ENCODE peak calls at places on chromosomes 7 and 10, in five cellular contexts. C is gastrocnemius medialis, F is H1, N is sigmoid colon, G is A549. H is an unnamed sample.

GRCh38 chr7:6558837-6559236 is 7.6 kb upstream of the GRID2IP start:
- DNase-seq in C (no peak), F (no peak), N (no peak), G (peak; percentile 78), H (no peak)

GRCh38 chr10:129023057-129023456 is 444.0 kb upstream of the MGMT start:
- DNase-seq in C (no peak), F (no peak), N (peak; percentile 74), G (no peak), H (no peak)

GRCh38 chr10:116716381-116716780 is 26.0 kb downstream of the HSPA12A start:
- DNase-seq in C (no peak), F (no peak), N (peak; percentile 67), G (no peak), H (no peak)

GRCh38 chr7:142808802-142809583 is 38.2 kb downstream of the PRSS2 start:
- DNase-seq in C (no peak), F (no peak), N (no peak), G (no peak), H (no peak)

GRCh38 chr7:21256310-21256877 is 171.5 kb upstream of the SP4 start:
- DNase-seq in C (no peak), F (no peak), N (no peak), G (peak; percentile 53), H (no peak)

GRCh38 chr10:30581779-30582380 is 47.7 kb downstream of the LYZL2 start:
- DNase-seq in C (no peak), F (no peak), N (no peak), G (peak; percentile 72), H (no peak)

GRCh38 chr10:128310966-128311658 is 184.9 kb upstream of the MKI67 start:
- DNase-seq in C (no peak), F (no peak), N (no peak), G (no peak), H (no peak)

GRCh38 chr10:70145166-70145665 is 1.3 kb downstream of the TYSND1 start:
- DNase-seq in C (no peak), F (no peak), N (peak; percentile 78), G (no peak), H (no peak)

GRCh38 chr7:25708211-25708610 is 443.8 kb upstream of the NFE2L3 start:
- DNase-seq in C (no peak), F (no peak), N (no peak), G (no peak), H (no peak)

GRCh38 chr7:42237891-42238531 is 1.0 kb upstream of the GLI3 start:
- DNase-seq in C (peak; percentile 47), F (no peak), N (peak; percentile 95), G (no peak), H (no peak)

GRCh38 chr7:92608380-92609322 is 18.5 kb upstream of the FAM133B start:
- DNase-seq in C (no peak), F (no peak), N (no peak), G (no peak), H (no peak)

GRCh38 chr7:140205600-140205999 is 28.8 kb upstream of the KDM7A start:
- DNase-seq in C (no peak), F (no peak), N (no peak), G (no peak), H (no peak)

GRCh38 chr10:105757302-105757701 is 1116.2 kb downstream of the SORCS3 start:
- DNase-seq in C (no peak), F (no peak), N (no peak), G (no peak), H (no peak)

GRCh38 chr10:8311526-8312070 is 257.1 kb downstream of the GATA3 start:
- DNase-seq in C (no peak), F (no peak), N (no peak), G (no peak), H (no peak)

GRCh38 chr7:98133621-98134266 is 27.1 kb downstream of the LMTK2 start:
- DNase-seq in C (no peak), F (no peak), N (no peak), G (peak; percentile 19), H (no peak)

GRCh38 chr10:79331709-79332108 is 15.6 kb upstream of the PPIF start:
- DNase-seq in C (no peak), F (no peak), N (no peak), G (peak; percentile 73), H (no peak)

GRCh38 chr7:157003445-157004049 is 6.9 kb downstream of the MNX1 start:
- DNase-seq in C (no peak), F (no peak), N (no peak), G (no peak), H (no peak)

GRCh38 chr7:130908345-130909160 is 174.5 kb upstream of the KLF14 start:
- DNase-seq in C (no peak), F (no peak), N (no peak), G (no peak), H (no peak)

GRCh38 chr7:105584165-105584564 is 2.9 kb upstream of the EFCAB10 start:
- DNase-seq in C (no peak), F (no peak), N (no peak), G (no peak), H (no peak)

GRCh38 chr7:105583061-105583460 is 1.8 kb upstream of the EFCAB10 start:
- DNase-seq in C (no peak), F (no peak), N (no peak), G (no peak), H (no peak)

GRCh38 chr7:105578496-105578895 is 2.8 kb downstream of the EFCAB10 start:
- DNase-seq in C (no peak), F (no peak), N (no peak), G (no peak), H (no peak)

GRCh38 chr7:105580022-105580740 is 1.1 kb downstream of the EFCAB10 start:
- DNase-seq in C (no peak), F (no peak), N (no peak), G (peak; percentile 62), H (no peak)

GRCh38 chr7:105581066-105581811 is at the start of gene EFCAB10:
- DNase-seq in C (no peak), F (peak; percentile 88), N (no peak), G (peak; percentile 88), H (no peak)
- TF ChIP-seq POLR2A in C (no peak), F (peak; percentile 86), N (no peak), G (no peak), H (no peak)

DNA sequence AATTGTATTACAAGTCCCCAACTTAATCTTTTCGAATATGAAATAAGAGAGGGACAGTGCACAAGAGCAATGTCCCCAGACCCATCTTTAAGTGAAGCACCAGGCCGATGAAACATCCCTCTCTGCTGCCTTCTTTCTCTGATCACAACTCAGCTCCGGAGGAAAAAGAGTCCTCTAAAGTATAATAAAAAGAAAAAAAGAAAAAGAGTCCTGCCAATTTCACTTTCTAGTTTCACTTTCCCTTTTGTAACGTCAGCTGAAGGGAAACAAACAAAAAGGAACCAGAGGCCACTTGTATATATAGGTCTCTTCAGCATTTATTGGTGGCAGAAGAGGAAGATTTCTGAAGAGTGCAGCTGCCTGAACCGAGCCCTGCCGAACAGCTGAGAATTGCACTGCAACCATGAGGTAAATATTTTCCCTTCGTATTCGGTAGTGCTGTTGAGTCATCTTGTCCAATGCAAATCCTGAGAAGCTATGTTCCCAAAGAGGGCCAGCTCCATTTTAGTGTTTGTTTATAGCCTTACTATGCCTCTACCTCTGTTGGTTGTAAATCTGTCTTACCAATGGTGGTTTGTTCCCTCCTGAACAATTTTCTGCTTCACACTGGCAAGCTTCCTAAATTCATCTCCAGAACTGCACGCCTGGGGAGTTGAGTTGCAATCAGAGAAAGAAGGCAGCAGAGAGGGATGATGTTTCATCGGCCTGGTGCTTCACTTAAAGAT is at the start of gene IFIT2:
- DNase-seq in C (peak; percentile 65), F (no peak), N (no peak), G (peak; percentile 37), H (no peak)
- H3K4me1 ChIP-seq in C (peaks cover 27% of the 10 kb centered on the region), F (peaks cover 3% of the 10 kb centered on the region), N (no peaks in the 10 kb centered on the region), G (peaks cover 16% of the 10 kb centered on the region), H (peaks cover 39% of the 10 kb centered on the region)

GRCh38 chr10:15091418-15091817 is 2.8 kb upstream of the ACBD7 start:
- DNase-seq in C (no peak), F (no peak), N (no peak), G (no peak), H (no peak)

GRCh38 chr10:15099886-15100285 is 2.7 kb downstream of the RPP38 start:
- DNase-seq in C (no peak), F (no peak), N (no peak), G (no peak), H (no peak)

GRCh38 chr10:15096661-15097010 is 519 bp upstream of the RPP38 start:
- DNase-seq in C (no peak), F (no peak), N (no peak), G (no peak), H (no peak)

GRCh38 chr10:15092855-15093408 is 4.2 kb upstream of the RPP38 start:
- DNase-seq in C (no peak), F (no peak), N (no peak), G (no peak), H (no peak)

DNA sequence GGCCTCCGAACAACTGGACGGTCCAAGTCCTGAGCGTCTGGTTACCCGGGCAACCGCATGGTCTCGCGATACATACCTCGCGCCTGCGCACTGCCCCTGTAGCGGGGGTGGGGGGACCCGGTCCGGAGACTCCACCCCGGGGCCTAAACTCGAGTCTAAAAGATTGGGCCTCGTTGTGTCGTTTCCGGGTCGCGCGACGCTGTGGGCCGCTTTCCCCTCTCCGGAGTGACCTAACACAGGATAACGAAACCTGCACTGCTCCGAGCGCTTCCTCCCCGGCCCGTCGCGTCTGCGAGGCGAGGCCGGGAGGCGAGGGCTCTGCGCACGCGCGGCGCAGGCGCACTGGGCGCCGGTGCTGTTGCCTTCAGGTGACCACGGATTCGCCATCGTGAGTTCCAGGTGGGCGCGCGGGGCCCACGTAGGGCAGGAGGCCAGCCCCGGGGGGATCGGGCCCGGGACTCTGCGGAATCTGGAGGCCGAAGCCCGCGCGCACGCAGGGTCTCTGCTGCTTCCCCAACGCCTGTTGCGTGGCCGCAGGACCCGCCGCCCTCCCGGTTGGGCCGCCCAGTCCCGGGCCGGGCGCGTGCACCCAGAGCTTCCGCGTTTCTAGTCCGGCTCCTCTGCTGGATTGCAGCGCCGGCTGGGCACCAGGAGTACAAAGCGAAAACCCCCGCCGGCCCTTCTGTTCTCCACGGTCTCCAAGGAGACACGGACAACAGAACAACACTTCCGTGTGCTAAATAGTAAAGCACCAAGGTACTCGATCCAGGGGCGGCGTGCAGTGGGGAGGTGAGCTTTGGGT is at the start of gene RPP38:
- DNase-seq in C (peak; percentile 91), F (peak; percentile 75), N (peak; percentile 98), G (peak; percentile 96), H (peak; percentile 96)
- TF ChIP-seq POLR2A in C (peak; percentile 70), F (peak; percentile 94), N (no peak), G (peak; percentile 85), H (no peak)

GRCh38 chr7:121019018-121019417 is 30.5 kb downstream of the CPED1 start:
- DNase-seq in C (no peak), F (no peak), N (no peak), G (no peak), H (no peak)

GRCh38 chr7:121020652-121021051 is 32.1 kb downstream of the CPED1 start:
- DNase-seq in C (no peak), F (no peak), N (no peak), G (no peak), H (no peak)

GRCh38 chr7:121020243-121020642 is 31.7 kb downstream of the CPED1 start:
- DNase-seq in C (no peak), F (no peak), N (no peak), G (no peak), H (no peak)

GRCh38 chr7:121015560-121015959 is 27.0 kb downstream of the CPED1 start:
- DNase-seq in C (no peak), F (no peak), N (no peak), G (no peak), H (no peak)

DNA sequence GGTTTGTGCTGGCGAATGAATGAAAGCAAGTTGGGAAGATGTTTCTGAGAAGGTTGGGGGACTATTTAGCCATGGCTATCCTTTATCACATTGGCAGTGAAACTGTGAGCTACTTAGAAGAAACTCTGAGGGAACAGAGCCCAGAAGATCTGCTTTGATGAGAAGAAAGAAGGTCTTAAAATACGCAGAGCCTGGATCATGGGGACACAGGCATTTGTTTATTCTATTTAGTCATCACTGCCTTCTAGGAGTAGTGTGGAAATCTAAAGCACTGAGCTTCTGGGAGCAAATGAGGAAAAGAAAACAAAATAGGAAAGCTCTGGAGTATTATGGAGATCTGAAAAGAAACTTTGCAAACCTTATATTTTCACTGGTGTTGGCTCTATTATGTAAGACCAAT is 28.5 kb downstream of the CPED1 start:
- DNase-seq in C (peak; percentile 29), F (no peak), N (peak; percentile 67), G (peak; percentile 4), H (no peak)
- H3K4me1 ChIP-seq in C (peaks cover 82% of the 10 kb centered on the region), F (no peaks in the 10 kb centered on the region), N (no peaks in the 10 kb centered on the region), G (no peaks in the 10 kb centered on the region), H (peaks cover 35% of the 10 kb centered on the region)